ENCODE peak calls at places on chromosome 2, in ten cellular contexts. D is CD8-positive, alpha-beta memory T cell; P is neuronal stem cell; O is hepatocyte; N is ovary; W is naive thymus-derived CD4-positive, alpha-beta T cell; Q is Karpas-422; F is HepG2; S is A549; R is adrenal gland. I is an unnamed sample. For H3K4me1, the result is how much of the 10 kb centered on the place peaks cover.

GRCh38 chr2:207692206-207693065 is 19.0 kb upstream of the CCNYL1 start:
- DNase-seq in R (peak), F (peak), D (peak), P (peak), Q (peak), N (no peak), W (peak), S (peak), O (peak), I (no peak)

GRCh38 chr2:29323961-29324360 is 208.7 kb downstream of the CLIP4 start:
- DNase-seq in N (no peak), S (no peak), F (no peak), O (no peak), D (no peak), P (no peak), W (no peak), R (no peak), Q (no peak), I (no peak)

GRCh38 chr2:195021704-195022513 is 635.1 kb upstream of the SLC39A10 start:
- DNase-seq in P (no peak), O (no peak), W (no peak), R (no peak), F (no peak), D (no peak), Q (no peak), S (no peak), N (no peak), I (no peak)

GRCh38 chr2:189421644-189422043 is 19.6 kb upstream of the WDR75 start:
- DNase-seq in N (no peak), D (no peak), S (no peak), F (no peak), P (no peak), O (peak), W (no peak), Q (no peak), R (no peak), I (no peak)

GRCh38 chr2:72579595-72580180 is 246.1 kb downstream of the EXOC6B start:
- DNase-seq in Q (peak), D (no peak), F (peak), S (no peak), P (peak), O (peak), N (no peak), W (no peak), R (no peak), I (no peak)

GRCh38 chr2:42230891-42231290 is 61.7 kb downstream of the EML4 start:
- DNase-seq in R (no peak), O (no peak), N (no peak), S (no peak), D (no peak), P (no peak), F (no peak), Q (no peak), W (no peak), I (no peak)

GRCh38 chr2:28365158-28365557 is 27.5 kb upstream of the FOSL2 start:
- DNase-seq in N (no peak), W (no peak), S (no peak), O (no peak), D (no peak), R (no peak), P (no peak), Q (no peak), F (no peak), I (peak)

GRCh38 chr2:223692227-223692947 is 90.2 kb upstream of the SCG2 start:
- DNase-seq in R (peak), Q (no peak), W (no peak), N (peak), S (peak), O (peak), P (peak), F (peak), D (no peak), I (no peak)

DNA sequence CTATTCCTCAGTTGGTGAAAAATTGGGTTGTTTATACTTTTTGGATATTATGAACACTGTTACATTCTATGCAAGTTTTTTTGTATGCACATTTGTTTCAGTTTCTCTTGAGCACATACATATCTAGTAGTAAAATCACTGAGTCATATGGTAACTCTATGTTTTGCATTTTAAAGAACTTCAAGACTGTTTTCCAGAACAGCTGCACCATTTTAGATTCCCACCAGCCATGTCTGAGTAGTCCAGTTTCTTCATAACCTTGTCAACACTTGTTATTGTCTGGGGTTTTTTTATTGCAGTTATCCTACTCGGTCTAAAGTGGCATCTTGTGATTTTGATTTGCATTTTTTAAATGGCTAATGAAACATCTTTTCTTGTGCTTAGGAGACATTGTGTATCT is 100.3 kb upstream of the OTOS start:
- DNase-seq in F (no peak), S (no peak), R (no peak), Q (no peak), D (no peak), N (no peak), O (no peak), W (no peak), P (no peak), I (no peak)
- H3K4me3 ChIP-seq in F (no peak), S (no peak), R (no peak), Q (no peak), D (no peak), N (no peak), O (no peak), W (no peak), P (no peak), I (no peak)

DNA sequence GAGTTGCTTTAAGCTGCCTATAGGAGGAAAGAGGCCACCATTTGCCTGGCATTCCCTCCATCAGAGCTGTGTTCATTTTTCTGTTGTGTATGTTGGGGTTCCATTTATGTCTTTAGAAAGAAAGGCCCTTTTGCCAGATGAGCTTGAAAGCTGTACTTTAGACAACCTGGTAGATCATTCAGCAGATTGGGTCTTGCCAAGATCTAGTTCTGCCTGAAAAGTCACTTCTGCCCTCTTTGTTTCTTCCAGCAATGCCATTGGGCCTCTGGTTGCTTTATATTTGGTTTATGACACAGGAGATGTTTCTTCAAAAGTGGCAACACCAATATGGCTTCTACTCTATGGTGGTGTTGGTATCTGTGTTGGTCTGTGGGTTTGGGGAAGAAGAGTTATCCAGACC is 14.4 kb downstream of the SLC20A1 start:
- DNase-seq in O (no peak), N (no peak), Q (no peak), F (no peak), P (no peak), S (no peak), D (no peak), R (no peak), W (no peak), I (no peak)
- H3K4me1 ChIP-seq in O (under half), N (under half), Q (under half), F (under half), P (under half), S (under half), D (under half), R (under half), W (under half), I (under half)

GRCh38 chr2:39805936-39806608 is 27.0 kb upstream of the THUMPD2 start:
- DNase-seq in N (no peak), W (no peak), S (no peak), R (no peak), O (no peak), F (no peak), P (no peak), Q (no peak), D (no peak), I (no peak)
- H3K27ac ChIP-seq in N (no peak), W (no peak), S (no peak), R (no peak), O (no peak), F (no peak), P (no peak), Q (no peak), D (no peak), I (no peak)

DNA sequence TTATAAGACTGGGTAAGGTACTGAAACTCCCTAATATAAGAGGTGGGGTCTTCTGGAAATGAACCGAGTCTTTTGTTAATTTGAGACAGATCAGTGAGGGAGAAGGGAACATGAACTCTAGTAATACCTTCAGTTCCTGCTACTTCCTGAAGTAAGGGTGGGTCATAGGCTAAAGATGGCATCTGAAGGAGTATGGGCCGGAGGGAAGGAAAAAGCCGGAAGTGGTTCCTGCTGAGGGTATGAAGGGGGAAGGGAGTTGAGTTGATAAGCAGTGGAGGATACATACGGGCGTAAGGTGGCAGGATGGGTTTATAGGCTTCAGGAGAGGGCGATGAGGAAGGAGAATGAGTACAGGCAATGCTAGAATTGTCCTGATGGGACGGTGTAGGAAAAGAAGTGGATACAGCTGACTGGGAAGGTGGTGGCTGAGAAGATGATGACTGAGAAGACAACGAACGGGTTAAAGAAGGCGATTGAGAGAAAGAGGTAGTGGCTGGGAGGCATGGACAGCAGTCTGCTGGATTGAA is 58.2 kb downstream of the KYNU start:
- DNase-seq in P (no peak), O (no peak), R (no peak), N (no peak), W (no peak), D (no peak), F (no peak), Q (no peak), S (no peak), I (no peak)
- H3K4me3 ChIP-seq in P (no peak), O (no peak), R (no peak), N (no peak), W (no peak), D (no peak), F (no peak), Q (no peak), S (no peak), I (no peak)

DNA sequence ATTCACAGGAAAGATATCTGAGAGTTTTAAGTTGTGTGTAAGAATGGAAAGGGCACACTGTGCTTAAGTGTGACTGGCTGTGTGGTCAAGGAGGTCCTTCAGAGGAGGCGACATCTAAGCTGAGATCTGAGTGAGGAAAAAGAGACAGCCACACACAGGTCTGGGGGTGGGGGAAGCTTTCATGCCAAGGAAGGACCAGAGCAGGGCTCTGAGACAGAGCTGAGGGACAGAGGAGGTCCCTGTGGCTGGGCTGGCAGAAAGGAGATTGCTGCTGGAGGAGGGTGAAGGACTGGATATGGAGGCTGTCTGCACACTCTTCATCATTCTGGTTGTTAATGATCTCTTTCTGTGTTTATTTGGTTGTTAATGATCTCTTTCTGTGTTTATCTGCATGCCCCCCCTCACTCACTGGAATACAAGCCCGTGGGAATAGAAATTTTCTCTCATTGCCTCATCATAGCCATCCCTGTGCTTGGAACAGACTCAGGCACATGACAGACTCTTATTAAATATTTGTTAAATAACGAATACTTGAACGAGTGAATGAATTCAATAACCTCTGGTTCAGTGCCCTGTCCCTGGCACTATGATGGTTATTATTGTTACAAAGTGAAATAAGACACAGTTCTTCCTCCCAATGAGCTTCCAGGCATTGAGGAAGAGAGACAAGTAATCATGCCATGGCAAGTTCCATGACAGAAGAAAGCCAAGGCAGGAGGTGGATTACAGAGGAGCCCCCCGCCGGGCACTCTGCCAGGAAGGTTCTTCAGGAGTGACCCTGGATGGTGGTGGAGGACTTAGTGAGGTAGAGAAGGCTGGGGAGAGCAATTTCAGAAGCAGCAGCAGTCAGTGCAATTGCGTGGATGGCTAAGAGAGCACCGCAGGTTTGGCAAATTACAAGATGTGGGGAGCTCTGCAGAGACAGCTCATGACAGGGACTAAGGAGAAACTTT is 399.4 kb upstream of the HS6ST1 start:
- DNase-seq in N (no peak), O (no peak), R (no peak), P (no peak), F (no peak), W (no peak), S (no peak), D (no peak), Q (no peak), I (no peak)
- H3K4me1 ChIP-seq in N (under half), O (under half), R (under half), P (under half), F (under half), W (under half), S (under half), D (under half), Q (under half), I (under half)

GRCh38 chr2:161245237-161245505 is 63.1 kb upstream of the PSMD14 start:
- DNase-seq in R (no peak), D (no peak), S (no peak), P (no peak), Q (peak), O (no peak), N (no peak), W (no peak), F (no peak), I (no peak)

GRCh38 chr2:161243312-161243711 is 64.9 kb upstream of the PSMD14 start:
- DNase-seq in D (no peak), F (no peak), Q (peak), O (no peak), W (no peak), S (no peak), P (no peak), R (no peak), N (no peak), I (no peak)

GRCh38 chr2:161245671-161246070 is 62.6 kb upstream of the PSMD14 start:
- DNase-seq in P (no peak), S (no peak), N (no peak), R (no peak), F (no peak), D (no peak), Q (peak), O (no peak), W (no peak), I (no peak)

GRCh38 chr2:161241894-161242293 is 66.3 kb upstream of the PSMD14 start:
- DNase-seq in F (no peak), S (no peak), R (no peak), O (no peak), N (no peak), P (no peak), D (no peak), W (no peak), Q (no peak), I (no peak)

GRCh38 chr2:161243873-161244272 is 64.4 kb upstream of the PSMD14 start:
- DNase-seq in F (no peak), Q (peak), O (no peak), R (no peak), S (no peak), P (no peak), D (no peak), W (no peak), N (no peak), I (no peak)
- H3K27ac ChIP-seq in F (no peak), Q (peak), O (peak), R (no peak), S (peak), P (no peak), D (no peak), W (peak), N (no peak), I (no peak)

I was measured in psoas muscle.